ENCODE peak calls at places on chromosomes 2 and 18, in six cellular contexts. D is H7; U is activated T-cell treated with anti-CD3 and anti-CD28 coated beads, Interleukin-2, amount 50 U/mL, for 72 hours; A is kidney; F is right cardiac atrium; J is kidney epithelial cell. L is an unnamed sample.

GRCh38 chr2:189661957-189662321 is 680 bp downstream of the ASNSD1 start:
- DNase-seq in D (no peak), F (no peak), U (no peak), A (no peak), J (no peak), L (no peak)

GRCh38 chr18:23675236-23675635 is 12.5 kb upstream of the ANKRD29 start:
- DNase-seq in F (no peak), U (no peak), D (no peak), A (no peak), J (no peak), L (no peak)

GRCh38 chr2:241926541-241927311 is 57.2 kb downstream of the RTP5 start:
- DNase-seq in A (no peak), J (peak), U (no peak), D (peak), F (no peak), L (no peak)

GRCh38 chr2:46326231-46326980 is 29.2 kb downstream of the EPAS1 start:
- DNase-seq in F (no peak), U (no peak), A (no peak), D (no peak), J (no peak), L (no peak)

GRCh38 chr2:10271509-10271908 is 31.2 kb upstream of the HPCAL1 start:
- DNase-seq in A (peak), F (no peak), U (no peak), J (no peak), D (peak), L (no peak)

GRCh38 chr2:101533611-101534601 is 59.0 kb upstream of the RFX8 start:
- DNase-seq in U (no peak), A (no peak), D (peak), F (peak), J (no peak), L (no peak)

GRCh38 chr2:165877565-165878550 is 75.7 kb downstream of the TTC21B start:
- DNase-seq in J (no peak), A (no peak), U (peak), F (no peak), D (no peak), L (no peak)

GRCh38 chr2:219731173-219731572 is 103.7 kb downstream of the SLC4A3 start:
- DNase-seq in J (no peak), A (no peak), U (no peak), D (no peak), F (no peak), L (no peak)

GRCh38 chr2:120391905-120392665 is 46.1 kb downstream of the INHBB start:
- DNase-seq in F (peak), J (no peak), U (no peak), A (peak), D (no peak), L (no peak)

GRCh38 chr2:188444106-188444835 is 152.6 kb downstream of the GULP1 start:
- DNase-seq in A (no peak), J (no peak), F (no peak), D (no peak), U (no peak), L (no peak)

GRCh38 chr2:179106342-179107178 is 56.6 kb upstream of the CCDC141 start:
- DNase-seq in U (peak), J (peak), D (no peak), A (no peak), F (peak), L (no peak)

GRCh38 chr18:14100503-14101286 is 31.5 kb downstream of the ZNF519 start:
- DNase-seq in F (no peak), A (no peak), D (no peak), U (no peak), J (no peak), L (no peak)

GRCh38 chr18:66124394-66124793 is 373.6 kb downstream of the CDH7 start:
- DNase-seq in U (no peak), F (no peak), A (no peak), D (no peak), J (no peak), L (no peak)

GRCh38 chr2:58734365-58734764 is 493.2 kb upstream of the FANCL start:
- DNase-seq in F (no peak), A (no peak), J (peak), U (no peak), D (no peak), L (no peak)

GRCh38 chr18:74040459-74041332 is 106.9 kb downstream of the FBXO15 start:
- DNase-seq in D (peak), J (no peak), A (no peak), F (peak), U (peak), L (peak)

GRCh38 chr2:114550895-114551793 is 108.7 kb downstream of the DPP10 start:
- DNase-seq in F (peak), D (peak), U (peak), J (peak), A (no peak), L (no peak)

GRCh38 chr18:36325846-36326245 is 28.3 kb downstream of the FHOD3 start:
- DNase-seq in D (no peak), A (no peak), F (no peak), J (no peak), U (no peak), L (no peak)

GRCh38 chr2:232522014-232522854 is 2.0 kb downstream of the PRSS56 start:
- DNase-seq in A (no peak), J (no peak), D (peak), U (peak), F (peak), L (peak)

GRCh38 chr2:186783254-186783653 is 65.7 kb downstream of the ZSWIM2 start:
- DNase-seq in F (no peak), J (no peak), D (no peak), U (no peak), A (no peak), L (no peak)

L was measured in CD8-positive, alpha-beta memory T cell.